ENCODE peak calls at places on chromosomes 5 and 9, in four cellular contexts. S is Right ventricle myocardium inferior; Y is upper lobe of right lung; U is activated CD8-positive, alpha-beta T cell treated with anti-CD3 and anti-CD28 coated beads for 36 hours. Q is an unnamed sample.

GRCh38 chr9:76654575-76654974 is 109.7 kb upstream of the PCA3 start:
- ATAC-seq in S (no peak), Y (no peak), U (no peak), Q (no peak)

GRCh38 chr9:122370303-122370702 is 521 bp upstream of the PTGS1 start:
- ATAC-seq in S (no peak), Y (peak), U (peak), Q (peak)

GRCh38 chr5:7970816-7971215 is 101.9 kb downstream of the MTRR start:
- ATAC-seq in S (no peak), Y (no peak), U (no peak), Q (no peak)

GRCh38 chr9:123119566-123119965 is 86.1 kb downstream of the GPR21 start:
- ATAC-seq in S (peak), Y (peak), U (no peak), Q (no peak)

GRCh38 chr5:42564689-42565356 is 141.6 kb downstream of the GHR start:
- ATAC-seq in S (no peak), Y (no peak), U (no peak), Q (no peak)

GRCh38 chr5:81482595-81482994 is 88.7 kb upstream of the ACOT12 start:
- ATAC-seq in S (no peak), Y (peak), U (no peak), Q (no peak)

GRCh38 chr9:101354765-101355708 is 29.8 kb downstream of the BAAT start:
- ATAC-seq in S (no peak), Y (no peak), U (no peak), Q (no peak)

GRCh38 chr5:140664018-140664352 is 719 bp upstream of the WDR55 start:
- ATAC-seq in S (peak), Y (no peak), U (no peak), Q (no peak)

GRCh38 chr9:70114898-70115297 is 71.2 kb downstream of the MAMDC2 start:
- ATAC-seq in S (no peak), Y (no peak), U (no peak), Q (no peak)

GRCh38 chr5:133121080-133121479 is 69.3 kb downstream of the HSPA4 start:
- ATAC-seq in S (no peak), Y (no peak), U (no peak), Q (no peak)

GRCh38 chr9:2163231-2163885 is 148.2 kb downstream of the SMARCA2 start:
- ATAC-seq in S (no peak), Y (no peak), U (no peak), Q (no peak)

GRCh38 chr5:16457451-16457850 is 8.1 kb downstream of the ZNF622 start:
- ATAC-seq in S (no peak), Y (no peak), U (no peak), Q (no peak)

Q was measured in activated T-helper 17 cell treated with anti-CD3 and anti-CD28 coated beads, Interleukin-2, amount 50 U/mL, for 72 hours.